ENCODE peak calls at places on chromosomes 3 and 15, in nine cellular contexts. One of them, this sample, is unnamed.

GRCh38 chr15:80031841-80032240 is 27.6 kb upstream of the ZFAND6 start:
- DNase-seq in pancreas: no peak
- DNase-seq in uterus: no peak
- DNase-seq in brain microvascular endothelial cell: no peak
- DNase-seq in cardiac fibroblast: no peak
- DNase-seq in IMR-90: no peak
- DNase-seq in heart right ventricle: peak
- DNase-seq in upper lobe of right lung: no peak
- DNase-seq in endothelial cell: no peak
- DNase-seq in this sample: no peak

GRCh38 chr3:10366681-10367101 is 45.8 kb upstream of the SEC13 start:
- DNase-seq in pancreas: no peak
- DNase-seq in uterus: no peak
- DNase-seq in brain microvascular endothelial cell: peak
- DNase-seq in cardiac fibroblast: peak
- DNase-seq in IMR-90: peak
- DNase-seq in heart right ventricle: no peak
- DNase-seq in upper lobe of right lung: no peak
- DNase-seq in endothelial cell: no peak
- DNase-seq in this sample: no peak

GRCh38 chr3:123803521-123803920 is 80.6 kb downstream of the MYLK start:
- DNase-seq in pancreas: no peak
- DNase-seq in uterus: no peak
- DNase-seq in brain microvascular endothelial cell: no peak
- DNase-seq in cardiac fibroblast: no peak
- DNase-seq in IMR-90: no peak
- DNase-seq in heart right ventricle: no peak
- DNase-seq in upper lobe of right lung: no peak
- DNase-seq in endothelial cell: no peak
- DNase-seq in this sample: no peak

GRCh38 chr3:112111785-112112402 is 21.2 kb downstream of the GCSAM start:
- DNase-seq in pancreas: no peak
- DNase-seq in uterus: no peak
- DNase-seq in brain microvascular endothelial cell: peak
- DNase-seq in cardiac fibroblast: peak
- DNase-seq in IMR-90: peak
- DNase-seq in heart right ventricle: peak
- DNase-seq in upper lobe of right lung: no peak
- DNase-seq in endothelial cell: peak
- DNase-seq in this sample: no peak

GRCh38 chr3:124657138-124657537 is 73.1 kb upstream of the UMPS start:
- DNase-seq in pancreas: no peak
- DNase-seq in uterus: no peak
- DNase-seq in brain microvascular endothelial cell: no peak
- DNase-seq in cardiac fibroblast: no peak
- DNase-seq in IMR-90: no peak
- DNase-seq in heart right ventricle: no peak
- DNase-seq in upper lobe of right lung: no peak
- DNase-seq in endothelial cell: no peak
- DNase-seq in this sample: no peak

GRCh38 chr3:10985181-10985580 is 7.4 kb upstream of the SLC6A1 start:
- DNase-seq in pancreas: no peak
- DNase-seq in uterus: no peak
- DNase-seq in brain microvascular endothelial cell: no peak
- DNase-seq in cardiac fibroblast: no peak
- DNase-seq in IMR-90: no peak
- DNase-seq in heart right ventricle: no peak
- DNase-seq in upper lobe of right lung: no peak
- DNase-seq in endothelial cell: no peak
- DNase-seq in this sample: no peak

GRCh38 chr3:178558637-178559036 is 22.4 kb downstream of the KCNMB2 start:
- DNase-seq in pancreas: no peak
- DNase-seq in uterus: no peak
- DNase-seq in brain microvascular endothelial cell: no peak
- DNase-seq in cardiac fibroblast: no peak
- DNase-seq in IMR-90: no peak
- DNase-seq in heart right ventricle: no peak
- DNase-seq in upper lobe of right lung: no peak
- DNase-seq in endothelial cell: no peak
- DNase-seq in this sample: no peak

GRCh38 chr3:176714034-176714433 is 483.2 kb downstream of the TBL1XR1 start:
- DNase-seq in pancreas: no peak
- DNase-seq in uterus: no peak
- DNase-seq in brain microvascular endothelial cell: no peak
- DNase-seq in cardiac fibroblast: no peak
- DNase-seq in IMR-90: no peak
- DNase-seq in heart right ventricle: no peak
- DNase-seq in upper lobe of right lung: no peak
- DNase-seq in endothelial cell: no peak
- DNase-seq in this sample: no peak

GRCh38 chr3:122893754-122894668 is 99.1 kb downstream of the SLC49A4 start:
- DNase-seq in pancreas: no peak
- DNase-seq in uterus: no peak
- DNase-seq in brain microvascular endothelial cell: no peak
- DNase-seq in cardiac fibroblast: peak
- DNase-seq in IMR-90: peak
- DNase-seq in heart right ventricle: peak
- DNase-seq in upper lobe of right lung: no peak
- DNase-seq in endothelial cell: no peak
- DNase-seq in this sample: no peak

GRCh38 chr3:59142581-59142980 is 92.8 kb upstream of the CFAP20DC start:
- DNase-seq in pancreas: no peak
- DNase-seq in uterus: no peak
- DNase-seq in brain microvascular endothelial cell: no peak
- DNase-seq in cardiac fibroblast: no peak
- DNase-seq in IMR-90: no peak
- DNase-seq in heart right ventricle: no peak
- DNase-seq in upper lobe of right lung: no peak
- DNase-seq in endothelial cell: no peak
- DNase-seq in this sample: no peak

GRCh38 chr15:97547381-97547780 is 413.1 kb upstream of the ARRDC4 start:
- DNase-seq in pancreas: no peak
- DNase-seq in uterus: no peak
- DNase-seq in brain microvascular endothelial cell: no peak
- DNase-seq in cardiac fibroblast: no peak
- DNase-seq in IMR-90: no peak
- DNase-seq in heart right ventricle: no peak
- DNase-seq in upper lobe of right lung: no peak
- DNase-seq in endothelial cell: no peak
- DNase-seq in this sample: no peak

GRCh38 chr3:172074578-172074977 is 35.2 kb downstream of the FNDC3B start:
- DNase-seq in pancreas: no peak
- DNase-seq in uterus: peak
- DNase-seq in brain microvascular endothelial cell: no peak
- DNase-seq in cardiac fibroblast: peak
- DNase-seq in IMR-90: no peak
- DNase-seq in heart right ventricle: no peak
- DNase-seq in upper lobe of right lung: no peak
- DNase-seq in endothelial cell: no peak
- DNase-seq in this sample: no peak

GRCh38 chr3:35710554-35710953 is 71.2 kb downstream of the ARPP21 start:
- DNase-seq in pancreas: no peak
- DNase-seq in uterus: no peak
- DNase-seq in brain microvascular endothelial cell: no peak
- DNase-seq in cardiac fibroblast: no peak
- DNase-seq in IMR-90: no peak
- DNase-seq in heart right ventricle: no peak
- DNase-seq in upper lobe of right lung: no peak
- DNase-seq in endothelial cell: no peak
- DNase-seq in this sample: no peak

GRCh38 chr3:40057077-40057476 is 247.7 kb downstream of the MYRIP start:
- DNase-seq in pancreas: no peak
- DNase-seq in uterus: no peak
- DNase-seq in brain microvascular endothelial cell: no peak
- DNase-seq in cardiac fibroblast: no peak
- DNase-seq in IMR-90: no peak
- DNase-seq in heart right ventricle: no peak
- DNase-seq in upper lobe of right lung: no peak
- DNase-seq in endothelial cell: no peak
- DNase-seq in this sample: no peak

GRCh38 chr15:68335251-68335650 is 57.7 kb downstream of the FEM1B start:
- DNase-seq in pancreas: no peak
- DNase-seq in uterus: no peak
- DNase-seq in brain microvascular endothelial cell: no peak
- DNase-seq in cardiac fibroblast: peak
- DNase-seq in IMR-90: no peak
- DNase-seq in heart right ventricle: no peak
- DNase-seq in upper lobe of right lung: no peak
- DNase-seq in endothelial cell: no peak
- DNase-seq in this sample: no peak

GRCh38 chr3:24503499-24504176 is 9.0 kb upstream of the THRB start:
- DNase-seq in pancreas: no peak
- DNase-seq in uterus: no peak
- DNase-seq in brain microvascular endothelial cell: no peak
- DNase-seq in cardiac fibroblast: no peak
- DNase-seq in IMR-90: no peak
- DNase-seq in heart right ventricle: no peak
- DNase-seq in upper lobe of right lung: no peak
- DNase-seq in endothelial cell: no peak
- DNase-seq in this sample: no peak

GRCh38 chr3:128854382-128854939 is 25.0 kb upstream of the ACAD9 start:
- DNase-seq in pancreas: no peak
- DNase-seq in uterus: no peak
- DNase-seq in brain microvascular endothelial cell: no peak
- DNase-seq in cardiac fibroblast: no peak
- DNase-seq in IMR-90: no peak
- DNase-seq in heart right ventricle: no peak
- DNase-seq in upper lobe of right lung: no peak
- DNase-seq in endothelial cell: no peak
- DNase-seq in this sample: no peak

GRCh38 chr3:191138937-191139336 is 60.1 kb upstream of the OSTN start:
- DNase-seq in pancreas: no peak
- DNase-seq in uterus: no peak
- DNase-seq in brain microvascular endothelial cell: no peak
- DNase-seq in cardiac fibroblast: no peak
- DNase-seq in IMR-90: no peak
- DNase-seq in heart right ventricle: no peak
- DNase-seq in upper lobe of right lung: no peak
- DNase-seq in endothelial cell: no peak
- DNase-seq in this sample: no peak

GRCh38 chr15:92801774-92802464 is 98.2 kb upstream of the CHD2 start:
- DNase-seq in pancreas: no peak
- DNase-seq in uterus: peak
- DNase-seq in brain microvascular endothelial cell: peak
- DNase-seq in cardiac fibroblast: peak
- DNase-seq in IMR-90: peak
- DNase-seq in heart right ventricle: no peak
- DNase-seq in upper lobe of right lung: peak
- DNase-seq in endothelial cell: no peak
- DNase-seq in this sample: no peak

GRCh38 chr3:42572278-42572677 is 9.5 kb downstream of the SEC22C start:
- DNase-seq in pancreas: no peak
- DNase-seq in uterus: no peak
- DNase-seq in brain microvascular endothelial cell: peak
- DNase-seq in cardiac fibroblast: peak
- DNase-seq in IMR-90: peak
- DNase-seq in heart right ventricle: peak
- DNase-seq in upper lobe of right lung: no peak
- DNase-seq in endothelial cell: peak
- DNase-seq in this sample: no peak

GRCh38 chr3:47421741-47422649 is 41.2 kb downstream of the PTPN23 start:
- DNase-seq in pancreas: peak
- DNase-seq in uterus: no peak
- DNase-seq in brain microvascular endothelial cell: no peak
- DNase-seq in cardiac fibroblast: peak
- DNase-seq in IMR-90: no peak
- DNase-seq in heart right ventricle: peak
- DNase-seq in upper lobe of right lung: peak
- DNase-seq in endothelial cell: no peak
- DNase-seq in this sample: no peak
- TF ChIP-seq CTCF in pancreas: peak
- TF ChIP-seq CTCF in uterus: no peak
- TF ChIP-seq CTCF in brain microvascular endothelial cell: peak
- TF ChIP-seq CTCF in cardiac fibroblast: peak
- TF ChIP-seq CTCF in IMR-90: peak
- TF ChIP-seq CTCF in heart right ventricle: peak
- TF ChIP-seq CTCF in upper lobe of right lung: peak
- TF ChIP-seq CTCF in endothelial cell: no peak
- TF ChIP-seq CTCF in this sample: no peak

GRCh38 chr3:65689436-65689835 is 349.3 kb downstream of the MAGI1 start:
- DNase-seq in pancreas: no peak
- DNase-seq in uterus: no peak
- DNase-seq in brain microvascular endothelial cell: no peak
- DNase-seq in cardiac fibroblast: no peak
- DNase-seq in IMR-90: no peak
- DNase-seq in heart right ventricle: no peak
- DNase-seq in upper lobe of right lung: no peak
- DNase-seq in endothelial cell: no peak
- DNase-seq in this sample: no peak
- TF ChIP-seq CTCF in pancreas: no peak
- TF ChIP-seq CTCF in uterus: no peak
- TF ChIP-seq CTCF in brain microvascular endothelial cell: peak
- TF ChIP-seq CTCF in cardiac fibroblast: no peak
- TF ChIP-seq CTCF in IMR-90: no peak
- TF ChIP-seq CTCF in heart right ventricle: peak
- TF ChIP-seq CTCF in upper lobe of right lung: no peak
- TF ChIP-seq CTCF in endothelial cell: peak
- TF ChIP-seq CTCF in this sample: peak

GRCh38 chr3:109392293-109392692 is 54.9 kb upstream of the DPPA4 start:
- DNase-seq in pancreas: no peak
- DNase-seq in uterus: no peak
- DNase-seq in brain microvascular endothelial cell: no peak
- DNase-seq in cardiac fibroblast: no peak
- DNase-seq in IMR-90: no peak
- DNase-seq in heart right ventricle: no peak
- DNase-seq in upper lobe of right lung: no peak
- DNase-seq in endothelial cell: no peak
- DNase-seq in this sample: no peak

GRCh38 chr3:109396811-109397210 is 59.5 kb upstream of the DPPA4 start:
- DNase-seq in pancreas: no peak
- DNase-seq in uterus: no peak
- DNase-seq in brain microvascular endothelial cell: no peak
- DNase-seq in cardiac fibroblast: no peak
- DNase-seq in IMR-90: no peak
- DNase-seq in heart right ventricle: no peak
- DNase-seq in upper lobe of right lung: no peak
- DNase-seq in endothelial cell: no peak
- DNase-seq in this sample: no peak
- TF ChIP-seq CTCF in pancreas: no peak
- TF ChIP-seq CTCF in uterus: no peak
- TF ChIP-seq CTCF in brain microvascular endothelial cell: no peak
- TF ChIP-seq CTCF in cardiac fibroblast: no peak
- TF ChIP-seq CTCF in IMR-90: no peak
- TF ChIP-seq CTCF in heart right ventricle: no peak
- TF ChIP-seq CTCF in upper lobe of right lung: no peak
- TF ChIP-seq CTCF in endothelial cell: no peak
- TF ChIP-seq CTCF in this sample: no peak

GRCh38 chr15:51067510-51067909 is 27.2 kb downstream of the TNFAIP8L3 start:
- DNase-seq in pancreas: no peak
- DNase-seq in uterus: no peak
- DNase-seq in brain microvascular endothelial cell: no peak
- DNase-seq in cardiac fibroblast: no peak
- DNase-seq in IMR-90: peak
- DNase-seq in heart right ventricle: no peak
- DNase-seq in upper lobe of right lung: no peak
- DNase-seq in endothelial cell: no peak
- DNase-seq in this sample: no peak
- TF ChIP-seq CTCF in pancreas: no peak
- TF ChIP-seq CTCF in uterus: no peak
- TF ChIP-seq CTCF in brain microvascular endothelial cell: no peak
- TF ChIP-seq CTCF in cardiac fibroblast: no peak
- TF ChIP-seq CTCF in IMR-90: no peak
- TF ChIP-seq CTCF in heart right ventricle: no peak
- TF ChIP-seq CTCF in upper lobe of right lung: no peak
- TF ChIP-seq CTCF in endothelial cell: no peak
- TF ChIP-seq CTCF in this sample: no peak